ENCODE peak calls at places on chromosomes 13 and 19, in seven cellular contexts. One of them, this sample, is unnamed.

GRCh38 chr19:40638327-40638726 is 37.2 kb downstream of the LTBP4 start:
- DNase-seq in 8988T: no peak
- DNase-seq in progenitor cell of endocrine pancreas: no peak
- DNase-seq in cardiac fibroblast: no peak
- DNase-seq in NCI-H1048: no peak
- DNase-seq in skeletal muscle cell: no peak
- DNase-seq in KBM-7: no peak
- DNase-seq in this sample: no peak

GRCh38 chr13:35727881-35728280 is 251.4 kb upstream of the MAB21L1 start:
- DNase-seq in NCI-H1048: no peak
- DNase-seq in 8988T: no peak
- DNase-seq in progenitor cell of endocrine pancreas: no peak
- DNase-seq in skeletal muscle cell: no peak
- DNase-seq in KBM-7: no peak
- DNase-seq in cardiac fibroblast: no peak
- DNase-seq in this sample: no peak

GRCh38 chr19:5145521-5146511 is 176.9 kb downstream of the KDM4B start:
- DNase-seq in 8988T: no peak
- DNase-seq in cardiac fibroblast: no peak
- DNase-seq in KBM-7: no peak
- DNase-seq in progenitor cell of endocrine pancreas: no peak
- DNase-seq in NCI-H1048: no peak
- DNase-seq in skeletal muscle cell: no peak
- DNase-seq in this sample: no peak

GRCh38 chr13:75736132-75736531 is 100.0 kb downstream of the LMO7 start:
- DNase-seq in progenitor cell of endocrine pancreas: no peak
- DNase-seq in KBM-7: no peak
- DNase-seq in 8988T: no peak
- DNase-seq in NCI-H1048: no peak
- DNase-seq in skeletal muscle cell: no peak
- DNase-seq in cardiac fibroblast: no peak
- DNase-seq in this sample: no peak

GRCh38 chr19:33063356-33064116 is 1.2 kb downstream of the RHPN2 start:
- DNase-seq in cardiac fibroblast: peak
- DNase-seq in KBM-7: peak
- DNase-seq in progenitor cell of endocrine pancreas: no peak
- DNase-seq in NCI-H1048: no peak
- DNase-seq in skeletal muscle cell: no peak
- DNase-seq in 8988T: no peak
- DNase-seq in this sample: peak

GRCh38 chr13:61144834-61145593 is 270.6 kb downstream of the PCDH20 start:
- DNase-seq in NCI-H1048: no peak
- DNase-seq in progenitor cell of endocrine pancreas: no peak
- DNase-seq in cardiac fibroblast: no peak
- DNase-seq in KBM-7: no peak
- DNase-seq in skeletal muscle cell: no peak
- DNase-seq in 8988T: no peak
- DNase-seq in this sample: no peak

GRCh38 chr19:56348289-56348877 is 33.7 kb upstream of the ZSCAN5A start:
- DNase-seq in 8988T: no peak
- DNase-seq in NCI-H1048: no peak
- DNase-seq in skeletal muscle cell: no peak
- DNase-seq in progenitor cell of endocrine pancreas: no peak
- DNase-seq in KBM-7: no peak
- DNase-seq in cardiac fibroblast: peak
- DNase-seq in this sample: no peak

GRCh38 chr13:66994097-66994496 is 236.0 kb downstream of the PCDH9 start:
- DNase-seq in NCI-H1048: no peak
- DNase-seq in 8988T: peak
- DNase-seq in cardiac fibroblast: peak
- DNase-seq in KBM-7: peak
- DNase-seq in skeletal muscle cell: peak
- DNase-seq in progenitor cell of endocrine pancreas: peak
- DNase-seq in this sample: no peak

GRCh38 chr13:40517486-40518311 is 148.7 kb downstream of the FOXO1 start:
- DNase-seq in skeletal muscle cell: no peak
- DNase-seq in NCI-H1048: no peak
- DNase-seq in progenitor cell of endocrine pancreas: no peak
- DNase-seq in KBM-7: no peak
- DNase-seq in cardiac fibroblast: no peak
- DNase-seq in 8988T: no peak
- DNase-seq in this sample: no peak

GRCh38 chr13:47816835-47817234 is 184.2 kb downstream of the SUCLA2 start:
- DNase-seq in cardiac fibroblast: no peak
- DNase-seq in 8988T: no peak
- DNase-seq in NCI-H1048: no peak
- DNase-seq in progenitor cell of endocrine pancreas: no peak
- DNase-seq in KBM-7: no peak
- DNase-seq in skeletal muscle cell: no peak
- DNase-seq in this sample: no peak

GRCh38 chr19:56707821-56708220 is 36.3 kb upstream of the ZNF835 start:
- DNase-seq in 8988T: no peak
- DNase-seq in skeletal muscle cell: no peak
- DNase-seq in KBM-7: no peak
- DNase-seq in NCI-H1048: no peak
- DNase-seq in progenitor cell of endocrine pancreas: no peak
- DNase-seq in cardiac fibroblast: no peak
- DNase-seq in this sample: no peak

GRCh38 chr13:96229356-96229755 is 139.4 kb downstream of the HS6ST3 start:
- DNase-seq in 8988T: no peak
- DNase-seq in cardiac fibroblast: peak
- DNase-seq in NCI-H1048: no peak
- DNase-seq in KBM-7: peak
- DNase-seq in skeletal muscle cell: no peak
- DNase-seq in progenitor cell of endocrine pancreas: no peak
- DNase-seq in this sample: no peak

GRCh38 chr13:27076411-27076810 is 95.2 kb downstream of the USP12 start:
- DNase-seq in 8988T: no peak
- DNase-seq in cardiac fibroblast: peak
- DNase-seq in KBM-7: no peak
- DNase-seq in skeletal muscle cell: no peak
- DNase-seq in progenitor cell of endocrine pancreas: no peak
- DNase-seq in NCI-H1048: no peak
- DNase-seq in this sample: no peak